ENCODE peak calls at places on chromosomes 6 and 20, in eight cellular contexts. F, M, Y, V, H, N, X and J are unnamed samples.

GRCh38 chr6:8017705-8018104 is 46.5 kb downstream of the BLOC1S5 start:
- DNase-seq in V (no peak), H (no peak), F (no peak), X (no peak), Y (no peak), M (no peak), N (no peak), J (no peak)

GRCh38 chr6:33905081-33905609 is 101.3 kb upstream of the MLN start:
- DNase-seq in Y (no peak), M (no peak), N (peak), F (no peak), X (no peak), V (no peak), H (no peak), J (no peak)

GRCh38 chr20:54167909-54168872 is 5.6 kb downstream of the CYP24A1 start:
- DNase-seq in V (no peak), F (no peak), M (no peak), N (no peak), H (peak), X (no peak), Y (no peak), J (peak)

GRCh38 chr6:87282743-87283142 is 39.6 kb upstream of the SMIM8 start:
- DNase-seq in H (no peak), M (no peak), V (peak), N (no peak), F (no peak), X (no peak), Y (no peak), J (peak)

GRCh38 chr20:32141465-32141980 is 32.0 kb downstream of the TM9SF4 start:
- DNase-seq in Y (no peak), V (no peak), M (no peak), X (no peak), N (no peak), H (no peak), F (no peak), J (no peak)

GRCh38 chr20:48194026-48194425 is 408.7 kb upstream of the SULF2 start:
- DNase-seq in V (no peak), M (no peak), N (no peak), H (no peak), F (no peak), Y (no peak), X (no peak), J (no peak)

GRCh38 chr6:38503032-38503784 is 136.5 kb downstream of the BTBD9 start:
- DNase-seq in M (no peak), Y (no peak), X (no peak), F (no peak), N (no peak), V (no peak), H (no peak), J (no peak)

GRCh38 chr20:41360831-41361756 is 5.5 kb downstream of the EMILIN3 start:
- DNase-seq in M (no peak), N (no peak), V (no peak), H (no peak), Y (no peak), X (peak), F (no peak), J (no peak)

GRCh38 chr6:170532867-170533488 is 20.1 kb downstream of the PSMB1 start:
- DNase-seq in M (no peak), X (no peak), F (no peak), V (peak), Y (no peak), H (peak), N (no peak), J (no peak)

GRCh38 chr6:30857537-30857936 is 26.8 kb upstream of the DDR1 start:
- DNase-seq in M (no peak), X (no peak), Y (no peak), H (no peak), V (no peak), N (no peak), F (peak), J (no peak)

GRCh38 chr6:30915591-30915946 is 1.5 kb downstream of the VARS2 start:
- DNase-seq in V (peak), N (no peak), Y (no peak), F (no peak), X (no peak), H (peak), M (peak), J (peak)

GRCh38 chr6:10890151-10890550 is 3.3 kb downstream of the SYCP2L start:
- DNase-seq in M (no peak), H (no peak), Y (no peak), V (no peak), F (no peak), N (no peak), X (no peak), J (no peak)

GRCh38 chr20:21509597-21510331 is 4.1 kb downstream of the NKX2-2 start:
- DNase-seq in X (no peak), H (peak), F (no peak), M (peak), Y (peak), N (no peak), V (peak), J (peak)

GRCh38 chr6:44127186-44128019 is at the start of the genes MRPL14 and TMEM63B:
- DNase-seq in H (peak), V (peak), N (peak), Y (peak), M (peak), X (peak), F (peak), J (peak)

GRCh38 chr6:37713529-37714119 is 15.9 kb upstream of the MDGA1 start:
- DNase-seq in V (peak), M (peak), H (peak), N (no peak), Y (no peak), X (no peak), F (no peak), J (peak)

GRCh38 chr6:92297101-92297500 is 1122.3 kb downstream of the EPHA7 start:
- DNase-seq in N (no peak), X (no peak), V (peak), H (no peak), F (no peak), M (no peak), Y (no peak), J (no peak)

GRCh38 chr6:4935486-4935885 is 68.4 kb downstream of the RPP40 start:
- DNase-seq in X (no peak), V (no peak), Y (no peak), N (no peak), F (no peak), H (no peak), M (no peak), J (no peak)

GRCh38 chr20:41003143-41003932 is 25.3 kb upstream of the TOP1 start:
- DNase-seq in X (peak), V (peak), N (peak), M (peak), F (no peak), Y (no peak), H (peak), J (peak)

GRCh38 chr6:45663181-45664180 is 285.7 kb upstream of the SUPT3H start:
- DNase-seq in H (peak), Y (no peak), M (peak), V (no peak), X (peak), F (no peak), N (peak), J (peak)

GRCh38 chr6:157221817-157222175 is 101.5 kb downstream of the TMEM242 start:
- DNase-seq in X (peak), F (no peak), Y (peak), V (no peak), H (no peak), N (no peak), M (no peak), J (no peak)

GRCh38 chr6:82525775-82526515 is 162.3 kb downstream of the TPBG start:
- DNase-seq in Y (no peak), F (no peak), M (no peak), H (no peak), N (no peak), V (no peak), X (no peak), J (no peak)

GRCh38 chr6:26185802-26186201 is 98.6 kb downstream of the HFE start:
- DNase-seq in V (no peak), Y (no peak), F (no peak), N (no peak), X (no peak), H (no peak), M (no peak), J (no peak)

GRCh38 chr6:38146021-38146657 is 326.6 kb downstream of the ZFAND3 start:
- DNase-seq in M (no peak), F (no peak), Y (no peak), H (no peak), V (no peak), N (no peak), X (no peak), J (no peak)

GRCh38 chr6:3245216-3245615 is 13.5 kb upstream of the PSMG4 start:
- DNase-seq in V (no peak), X (no peak), H (no peak), F (no peak), M (no peak), N (no peak), Y (no peak), J (no peak)

GRCh38 chr6:82337688-82338257 is 25.8 kb upstream of the TPBG start:
- DNase-seq in M (no peak), V (no peak), X (no peak), N (no peak), F (no peak), Y (no peak), H (no peak), J (no peak)

GRCh38 chr20:47713941-47714450 is 71.3 kb downstream of the SULF2 start:
- DNase-seq in H (no peak), V (no peak), F (no peak), Y (no peak), X (peak), N (no peak), M (peak), J (peak)

DNA sequence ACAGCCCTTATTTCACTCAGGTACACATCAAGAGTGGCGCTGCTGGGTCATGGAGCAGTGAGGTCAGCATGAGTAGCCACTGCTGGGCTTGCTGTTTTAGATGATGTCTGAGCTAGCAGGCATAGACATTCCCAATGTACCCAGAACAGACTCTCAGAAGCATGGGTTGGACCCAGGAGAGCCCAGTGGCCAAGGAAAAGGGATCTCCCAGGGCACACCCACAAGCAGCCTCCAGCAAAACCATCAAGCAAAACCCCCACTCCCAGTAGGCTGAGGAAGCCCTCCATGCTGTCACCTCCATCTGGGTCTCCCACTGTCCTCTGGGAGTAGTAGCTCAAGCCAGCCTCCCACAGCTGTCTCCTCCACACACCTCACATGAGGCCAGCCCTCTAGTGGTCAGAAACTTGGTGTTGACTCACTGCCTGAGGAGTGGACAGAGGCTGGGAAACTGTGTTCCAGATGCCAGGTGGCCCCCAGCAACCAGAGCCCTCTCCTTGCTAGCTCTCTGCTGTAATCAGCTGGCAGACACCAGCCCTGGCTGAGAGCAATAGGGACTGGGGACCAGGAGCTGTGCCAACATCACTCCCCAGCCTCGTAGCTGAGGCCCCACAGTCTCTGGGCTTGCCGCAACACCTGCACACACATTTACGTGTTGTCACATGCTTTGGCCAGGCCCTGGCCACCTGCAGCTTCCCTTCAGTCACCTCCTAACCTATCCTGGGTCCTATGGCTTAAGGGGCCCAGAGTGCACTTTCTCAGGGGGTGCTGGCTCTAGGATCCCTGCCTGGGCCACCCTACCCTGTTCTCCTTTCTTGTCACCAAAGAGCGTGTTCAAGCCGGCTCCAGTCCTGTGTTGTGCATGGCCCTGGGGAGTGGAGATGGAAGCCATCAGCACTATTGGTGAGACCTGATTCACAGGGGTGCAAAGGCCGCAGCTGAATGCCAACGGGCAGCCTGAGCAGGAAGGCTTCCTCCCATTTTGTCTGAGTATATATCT is 1.9 kb upstream of the AP5S1 start:
- DNase-seq in Y (peak), V (peak), F (no peak), X (peak), H (peak), M (peak), N (no peak), J (peak)
- TF ChIP-seq CTCF in Y (peak), V (peak), F (peak), X (peak), H (peak), M (peak), N (no peak), J (peak)

GRCh38 chr20:36465109-36466080 is 75.9 kb upstream of the MYL9 start:
- DNase-seq in F (no peak), V (peak), H (peak), X (no peak), N (peak), Y (no peak), M (peak), J (peak)
- H3K4me3 ChIP-seq in F (no peak), V (peak), H (peak), X (no peak), N (no peak), Y (no peak), M (no peak), J (no peak)

GRCh38 chr20:20237093-20237959 is 130.6 kb upstream of the INSM1 start:
- DNase-seq in N (no peak), V (peak), H (no peak), Y (no peak), F (no peak), X (no peak), M (peak), J (peak)
- TF ChIP-seq CTCF in N (peak), V (peak), H (peak), Y (peak), F (peak), X (peak), M (peak), J (peak)

GRCh38 chr20:310645-311044 is 13.3 kb downstream of the ZCCHC3 start:
- DNase-seq in M (no peak), N (no peak), F (no peak), X (no peak), Y (no peak), V (no peak), H (no peak), J (no peak)
- H3K4me3 ChIP-seq in M (no peak), N (peak), F (peak), X (peak), Y (no peak), V (peak), H (no peak), J (peak)

GRCh38 chr6:136921521-136921935 is 573 bp upstream of the SLC35D3 start:
- DNase-seq in V (no peak), M (no peak), H (no peak), F (no peak), X (no peak), N (no peak), Y (peak), J (no peak)
- TF ChIP-seq CTCF in V (no peak), M (no peak), H (no peak), F (no peak), X (no peak), N (no peak), Y (no peak), J (no peak)

DNA sequence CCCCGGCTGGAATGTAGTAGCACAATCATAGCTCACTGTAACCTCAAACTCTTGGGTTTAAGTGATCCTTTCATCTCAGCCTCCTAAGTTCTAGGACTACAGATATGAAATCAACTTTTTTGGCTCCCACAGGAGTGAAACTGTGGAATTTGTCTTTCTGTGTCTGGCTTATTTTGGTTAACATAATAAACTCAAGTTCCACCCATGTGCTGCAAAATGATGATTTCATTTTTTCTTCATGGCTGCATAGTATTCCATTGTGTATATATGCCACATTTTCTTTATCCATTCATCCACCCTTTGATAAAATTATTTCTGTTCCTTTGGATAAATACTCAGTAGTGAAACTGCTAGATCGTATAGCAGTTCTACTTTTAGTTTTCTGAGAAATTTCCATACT is 29.9 kb downstream of the RNGTT start:
- DNase-seq in V (no peak), N (no peak), Y (no peak), X (no peak), H (no peak), M (no peak), F (no peak), J (no peak)
- H3K4me3 ChIP-seq in V (no peak), N (no peak), Y (no peak), X (no peak), H (no peak), M (no peak), F (no peak), J (no peak)

GRCh38 chr6:75936682-75937081 is 135.8 kb downstream of the IMPG1 start:
- DNase-seq in N (no peak), H (no peak), Y (no peak), M (no peak), X (no peak), V (no peak), F (no peak), J (no peak)

GRCh38 chr6:75932067-75932466 is 140.4 kb downstream of the IMPG1 start:
- DNase-seq in V (peak), M (peak), N (no peak), H (no peak), X (no peak), Y (no peak), F (no peak), J (peak)

GRCh38 chr6:75933387-75933975 is 139.0 kb downstream of the IMPG1 start:
- DNase-seq in X (no peak), V (no peak), M (no peak), F (no peak), H (no peak), N (no peak), Y (no peak), J (no peak)

GRCh38 chr6:75935473-75935793 is 137.0 kb downstream of the IMPG1 start:
- DNase-seq in M (no peak), V (no peak), Y (no peak), H (no peak), X (no peak), F (no peak), N (no peak), J (no peak)

GRCh38 chr6:75934643-75935472 is 137.6 kb downstream of the IMPG1 start:
- DNase-seq in Y (peak), H (peak), F (peak), N (no peak), X (no peak), V (peak), M (peak), J (peak)
- TF ChIP-seq CTCF in Y (peak), H (peak), F (peak), N (peak), X (peak), V (peak), M (peak), J (peak)

GRCh38 chr20:23082846-23083552 is 3.1 kb downstream of the CD93 start:
- DNase-seq in F (no peak), V (no peak), H (no peak), X (no peak), N (no peak), Y (no peak), M (no peak), J (peak)
- H3K4me3 ChIP-seq in F (no peak), V (no peak), H (no peak), X (peak), N (no peak), Y (no peak), M (no peak), J (no peak)

GRCh38 chr6:13814176-13814937 is at the start of gene MCUR1:
- DNase-seq in X (peak), V (peak), Y (peak), H (peak), F (peak), N (peak), M (peak), J (peak)
- TF ChIP-seq CTCF in X (no peak), V (no peak), Y (no peak), H (no peak), F (no peak), N (no peak), M (no peak), J (no peak)